ENCODE peak calls at places on chromosome 2, in six cellular contexts. D, I, C, W, V and Q are unnamed samples.

GRCh38 chr2:36493221-36493620 is 104.7 kb downstream of the FEZ2 start:
- DNase-seq in I (no peak), W (no peak), D (no peak), V (no peak), C (no peak), Q (no peak)

GRCh38 chr2:217016829-217017228 is 157.0 kb upstream of the TNP1 start:
- DNase-seq in V (no peak), W (no peak), D (no peak), C (no peak), I (no peak), Q (no peak)

GRCh38 chr2:219457784-219458369 is 23.2 kb downstream of the SPEG start:
- DNase-seq in I (no peak), D (no peak), W (no peak), C (no peak), V (peak), Q (no peak)

GRCh38 chr2:47688561-47688960 is 94.4 kb upstream of the MSH6 start:
- DNase-seq in W (no peak), V (no peak), D (peak), I (no peak), C (peak), Q (no peak)

GRCh38 chr2:240557101-240557751 is 562 bp downstream of the ANKMY1 start:
- DNase-seq in V (no peak), I (no peak), D (no peak), C (no peak), W (no peak), Q (no peak)

GRCh38 chr2:219511547-219512325 is 2.5 kb upstream of the ASIC4 start:
- DNase-seq in I (peak), C (no peak), V (no peak), D (no peak), W (no peak), Q (no peak)

GRCh38 chr2:80621661-80622060 is 317.1 kb upstream of the LRRTM1 start:
- DNase-seq in D (no peak), V (no peak), I (no peak), W (no peak), C (no peak), Q (no peak)

GRCh38 chr2:207934720-207935119 is 90.6 kb downstream of the PLEKHM3 start:
- DNase-seq in V (no peak), D (no peak), C (no peak), I (no peak), W (no peak), Q (no peak)

GRCh38 chr2:95303191-95303914 is 6.2 kb downstream of the KCNIP3 start:
- DNase-seq in C (no peak), W (no peak), V (no peak), D (no peak), I (no peak), Q (no peak)

GRCh38 chr2:238026953-238027505 is 33.8 kb upstream of the SCLY start:
- DNase-seq in W (no peak), C (no peak), V (no peak), D (no peak), I (no peak), Q (no peak)

GRCh38 chr2:186484062-186484735 is 1.9 kb upstream of the ZC3H15 start:
- DNase-seq in I (no peak), W (no peak), V (no peak), C (no peak), D (no peak), Q (no peak)

GRCh38 chr2:107591541-107591940 is 235.2 kb upstream of the RGPD4 start:
- DNase-seq in V (no peak), D (peak), C (no peak), W (no peak), I (no peak), Q (no peak)

GRCh38 chr2:222448806-222449205 is 24.5 kb downstream of the SGPP2 start:
- DNase-seq in D (no peak), I (no peak), C (no peak), W (no peak), V (peak), Q (no peak)

GRCh38 chr2:220152281-220152680 is 524.9 kb downstream of the SLC4A3 start:
- DNase-seq in D (no peak), I (no peak), C (no peak), V (no peak), W (no peak), Q (no peak)

GRCh38 chr2:69911985-69912563 is 2.8 kb upstream of the MXD1 start:
- DNase-seq in W (peak), D (peak), I (peak), C (no peak), V (peak), Q (no peak)

GRCh38 chr2:201984333-201984732 is 49.3 kb upstream of the FZD7 start:
- DNase-seq in C (no peak), I (no peak), D (no peak), W (no peak), V (no peak), Q (no peak)